ENCODE peak calls at places on chromosomes 16 and 17, in nine cellular contexts. K is islet precursor cell, I is H1, N is EL, W is psoas muscle, M is DMS 273 treated with DMSO at 0.1 percent for 48 hours, P is cardiac muscle cell, L is GM03348, C is mucosa of gallbladder. H is an unnamed sample.

GRCh38 chr16:48366165-48367093 is 18.8 kb downstream of the SIAH1 start:
- DNase-seq in K (peak; percentile 84), I (no peak), N (peak; percentile 87), W (no peak), M (peak; percentile 35), P (peak; percentile 39), L (peak; percentile 68), C (peak; percentile 45), H (no peak)

GRCh38 chr17:13531701-13532100 is 70.0 kb downstream of the HS3ST3A1 start:
- DNase-seq in K (no peak), I (no peak), N (no peak), W (no peak), M (no peak), P (no peak), L (no peak), C (no peak), H (no peak)

GRCh38 chr16:88116121-88116900 is 165.1 kb downstream of the BANP start:
- DNase-seq in K (no peak), I (no peak), N (no peak), W (no peak), M (no peak), P (no peak), L (no peak), C (peak; percentile 44), H (no peak)

GRCh38 chr17:58200024-58200633 is 7.6 kb downstream of the EPX start:
- DNase-seq in K (peak; percentile 92), I (peak; percentile 89), N (peak; percentile 64), W (no peak), M (peak; percentile 41), P (peak; percentile 36), L (peak; percentile 48), C (peak; percentile 40), H (peak; percentile 58)

GRCh38 chr16:11136600-11136999 is 119.4 kb downstream of the SOCS1 start:
- DNase-seq in K (no peak), I (no peak), N (peak; percentile 83), W (peak; percentile 46), M (peak; percentile 14), P (no peak), L (peak; percentile 22), C (no peak), H (peak; percentile 78)

GRCh38 chr17:80949451-80950421 is 41.9 kb upstream of the CHMP6 start:
- DNase-seq in K (no peak), I (no peak), N (no peak), W (no peak), M (no peak), P (no peak), L (no peak), C (no peak), H (peak; percentile 40)

GRCh38 chr17:7440113-7440822 is 956 bp downstream of the FGF11 start:
- DNase-seq in K (peak; percentile 67), I (peak; percentile 90), N (peak; percentile 61), W (peak; percentile 73), M (no peak), P (peak; percentile 76), L (peak; percentile 37), C (peak; percentile 39), H (peak; percentile 81)

GRCh38 chr17:75909051-75909811 is 4.5 kb upstream of the MRPL38 start:
- DNase-seq in K (peak; percentile 56), I (no peak), N (no peak), W (no peak), M (no peak), P (no peak), L (no peak), C (no peak), H (no peak)

GRCh38 chr17:58330997-58331814 is 2.6 kb upstream of the TSPOAP1 start:
- DNase-seq in K (no peak), I (no peak), N (no peak), W (no peak), M (no peak), P (no peak), L (no peak), C (peak; percentile 45), H (no peak)

GRCh38 chr16:59865071-59865671 is 1131.1 kb upstream of the GOT2 start:
- DNase-seq in K (no peak), I (no peak), N (peak; percentile 68), W (no peak), M (no peak), P (no peak), L (no peak), C (no peak), H (no peak)

GRCh38 chr17:42775534-42776098 is 2.4 kb downstream of the VPS25 start:
- DNase-seq in K (no peak), I (no peak), N (peak; percentile 76), W (no peak), M (no peak), P (no peak), L (no peak), C (no peak), H (no peak)

GRCh38 chr16:58584831-58585505 is 44.7 kb downstream of the CNOT1 start:
- DNase-seq in K (no peak), I (no peak), N (no peak), W (no peak), M (no peak), P (no peak), L (peak; percentile 42), C (no peak), H (no peak)

GRCh38 chr16:83808573-83809014 is 816 bp downstream of the HSBP1 start:
- DNase-seq in K (no peak), I (no peak), N (no peak), W (no peak), M (no peak), P (no peak), L (no peak), C (no peak), H (no peak)

GRCh38 chr16:80449332-80449731 is 91.5 kb upstream of the DYNLRB2 start:
- DNase-seq in K (no peak), I (no peak), N (no peak), W (no peak), M (no peak), P (peak; percentile 77), L (no peak), C (no peak), H (no peak)

GRCh38 chr17:78522031-78522809 is 55.0 kb downstream of the DNAH17 start:
- DNase-seq in K (peak; percentile 33), I (no peak), N (no peak), W (no peak), M (no peak), P (no peak), L (no peak), C (no peak), H (peak; percentile 19)

GRCh38 chr17:65220732-65221131 is 83.6 kb downstream of the RGS9 start:
- DNase-seq in K (peak; percentile 96), I (no peak), N (peak; percentile 67), W (no peak), M (no peak), P (no peak), L (peak; percentile 36), C (no peak), H (no peak)

GRCh38 chr17:75073618-75074047 is 14.1 kb upstream of the SLC16A5 start:
- DNase-seq in K (no peak), I (no peak), N (no peak), W (no peak), M (no peak), P (no peak), L (peak; percentile 59), C (no peak), H (no peak)

GRCh38 chr17:41147531-41148204 is 2.0 kb downstream of the KRTAP4-5 start:
- DNase-seq in K (no peak), I (no peak), N (no peak), W (no peak), M (no peak), P (no peak), L (no peak), C (no peak), H (no peak)

GRCh38 chr17:76519667-76520066 is 17.8 kb downstream of the CYGB start:
- DNase-seq in K (no peak), I (no peak), N (no peak), W (no peak), M (no peak), P (no peak), L (no peak), C (no peak), H (no peak)

GRCh38 chr16:4696905-4697866 is 3.8 kb downstream of the NUDT16L1 start:
- DNase-seq in K (peak; percentile 46), I (no peak), N (no peak), W (no peak), M (no peak), P (no peak), L (no peak), C (no peak), H (no peak)

GRCh38 chr16:11392041-11392581 is 46.9 kb downstream of the RMI2 start:
- DNase-seq in K (peak; percentile 52), I (no peak), N (no peak), W (no peak), M (no peak), P (no peak), L (no peak), C (no peak), H (no peak)

GRCh38 chr16:27840311-27841060 is 223.0 kb downstream of the GSG1L start:
- DNase-seq in K (peak; percentile 54), I (no peak), N (no peak), W (no peak), M (no peak), P (no peak), L (no peak), C (no peak), H (no peak)

GRCh38 chr17:56810846-56811775 is 22.6 kb downstream of the C17orf67 start:
- DNase-seq in K (no peak), I (no peak), N (no peak), W (no peak), M (no peak), P (no peak), L (no peak), C (no peak), H (no peak)

GRCh38 chr16:1651055-1651454 is 27.0 kb upstream of the JPT2 start:
- DNase-seq in K (no peak), I (no peak), N (no peak), W (no peak), M (no peak), P (no peak), L (no peak), C (no peak), H (no peak)

GRCh38 chr17:66275651-66276050 is 26.8 kb upstream of the PRKCA start:
- DNase-seq in K (peak; percentile 87), I (no peak), N (peak; percentile 99), W (no peak), M (no peak), P (no peak), L (peak; percentile 84), C (peak; percentile 80), H (no peak)